ENCODE peak calls at places on chromosomes 3 and 15, in eight cellular contexts. One of them, this sample, is unnamed.

GRCh38 chr15:92410544-92410943 is 16.9 kb downstream of the ST8SIA2 start:
- DNase-seq in right atrium auricular region: no peak
- DNase-seq in hypothalamus: no peak
- DNase-seq in stimulated activated CD8-positive, alpha-beta memory T cell treated with anti-CD3 and anti-CD28 coated beads, Interleukin-4, amount 100 ng/mL, for 24 hours: no peak
- DNase-seq in T-helper 1 cell: no peak
- DNase-seq in Daoy: no peak
- DNase-seq in non-pigmented ciliary epithelial cell: no peak
- DNase-seq in AG04449: no peak
- DNase-seq in this sample: no peak

GRCh38 chr15:36591534-36592411 is 12.3 kb downstream of the CDIN1 start:
- DNase-seq in right atrium auricular region: no peak
- DNase-seq in hypothalamus: no peak
- DNase-seq in stimulated activated CD8-positive, alpha-beta memory T cell treated with anti-CD3 and anti-CD28 coated beads, Interleukin-4, amount 100 ng/mL, for 24 hours: no peak
- DNase-seq in T-helper 1 cell: no peak
- DNase-seq in Daoy: peak; percentile 50
- DNase-seq in non-pigmented ciliary epithelial cell: no peak
- DNase-seq in AG04449: no peak
- DNase-seq in this sample: peak; percentile 49

GRCh38 chr3:9179826-9180763 is 69.4 kb downstream of the SRGAP3 start:
- DNase-seq in right atrium auricular region: no peak
- DNase-seq in hypothalamus: no peak
- DNase-seq in stimulated activated CD8-positive, alpha-beta memory T cell treated with anti-CD3 and anti-CD28 coated beads, Interleukin-4, amount 100 ng/mL, for 24 hours: no peak
- DNase-seq in T-helper 1 cell: no peak
- DNase-seq in Daoy: no peak
- DNase-seq in non-pigmented ciliary epithelial cell: no peak
- DNase-seq in AG04449: no peak
- DNase-seq in this sample: no peak

GRCh38 chr3:168881804-168882203 is 781.7 kb downstream of the MECOM start:
- DNase-seq in right atrium auricular region: no peak
- DNase-seq in hypothalamus: no peak
- DNase-seq in stimulated activated CD8-positive, alpha-beta memory T cell treated with anti-CD3 and anti-CD28 coated beads, Interleukin-4, amount 100 ng/mL, for 24 hours: no peak
- DNase-seq in T-helper 1 cell: no peak
- DNase-seq in Daoy: no peak
- DNase-seq in non-pigmented ciliary epithelial cell: no peak
- DNase-seq in AG04449: no peak
- DNase-seq in this sample: no peak

GRCh38 chr3:71309342-71309741 is 274.2 kb downstream of the FOXP1 start:
- DNase-seq in right atrium auricular region: no peak
- DNase-seq in hypothalamus: no peak
- DNase-seq in stimulated activated CD8-positive, alpha-beta memory T cell treated with anti-CD3 and anti-CD28 coated beads, Interleukin-4, amount 100 ng/mL, for 24 hours: peak; percentile 37
- DNase-seq in T-helper 1 cell: no peak
- DNase-seq in Daoy: no peak
- DNase-seq in non-pigmented ciliary epithelial cell: no peak
- DNase-seq in AG04449: no peak
- DNase-seq in this sample: no peak

GRCh38 chr3:160478338-160478737 is 28.8 kb upstream of the TRIM59 start:
- DNase-seq in right atrium auricular region: no peak
- DNase-seq in hypothalamus: no peak
- DNase-seq in stimulated activated CD8-positive, alpha-beta memory T cell treated with anti-CD3 and anti-CD28 coated beads, Interleukin-4, amount 100 ng/mL, for 24 hours: no peak
- DNase-seq in T-helper 1 cell: no peak
- DNase-seq in Daoy: no peak
- DNase-seq in non-pigmented ciliary epithelial cell: peak; percentile 50
- DNase-seq in AG04449: peak; percentile 21
- DNase-seq in this sample: no peak

GRCh38 chr15:65790692-65791334 is 1.3 kb downstream of the DENND4A start:
- DNase-seq in right atrium auricular region: no peak
- DNase-seq in hypothalamus: no peak
- DNase-seq in stimulated activated CD8-positive, alpha-beta memory T cell treated with anti-CD3 and anti-CD28 coated beads, Interleukin-4, amount 100 ng/mL, for 24 hours: no peak
- DNase-seq in T-helper 1 cell: no peak
- DNase-seq in Daoy: no peak
- DNase-seq in non-pigmented ciliary epithelial cell: no peak
- DNase-seq in AG04449: no peak
- DNase-seq in this sample: no peak

GRCh38 chr3:98402507-98402906 is 12.0 kb downstream of the OR5K3 start:
- DNase-seq in right atrium auricular region: no peak
- DNase-seq in hypothalamus: no peak
- DNase-seq in stimulated activated CD8-positive, alpha-beta memory T cell treated with anti-CD3 and anti-CD28 coated beads, Interleukin-4, amount 100 ng/mL, for 24 hours: no peak
- DNase-seq in T-helper 1 cell: no peak
- DNase-seq in Daoy: no peak
- DNase-seq in non-pigmented ciliary epithelial cell: no peak
- DNase-seq in AG04449: no peak
- DNase-seq in this sample: no peak

GRCh38 chr3:122739172-122739571 is 54.5 kb downstream of the HSPBAP1 start:
- DNase-seq in right atrium auricular region: no peak
- DNase-seq in hypothalamus: no peak
- DNase-seq in stimulated activated CD8-positive, alpha-beta memory T cell treated with anti-CD3 and anti-CD28 coated beads, Interleukin-4, amount 100 ng/mL, for 24 hours: no peak
- DNase-seq in T-helper 1 cell: no peak
- DNase-seq in Daoy: no peak
- DNase-seq in non-pigmented ciliary epithelial cell: no peak
- DNase-seq in AG04449: no peak
- DNase-seq in this sample: no peak

GRCh38 chr3:66430876-66431275 is 69.9 kb downstream of the LRIG1 start:
- DNase-seq in right atrium auricular region: no peak
- DNase-seq in hypothalamus: no peak
- DNase-seq in stimulated activated CD8-positive, alpha-beta memory T cell treated with anti-CD3 and anti-CD28 coated beads, Interleukin-4, amount 100 ng/mL, for 24 hours: no peak
- DNase-seq in T-helper 1 cell: no peak
- DNase-seq in Daoy: no peak
- DNase-seq in non-pigmented ciliary epithelial cell: no peak
- DNase-seq in AG04449: no peak
- DNase-seq in this sample: no peak

GRCh38 chr3:47578119-47578630 is 490 bp downstream of the CSPG5 start:
- DNase-seq in right atrium auricular region: no peak
- DNase-seq in hypothalamus: peak; percentile 9
- DNase-seq in stimulated activated CD8-positive, alpha-beta memory T cell treated with anti-CD3 and anti-CD28 coated beads, Interleukin-4, amount 100 ng/mL, for 24 hours: peak; percentile 13
- DNase-seq in T-helper 1 cell: peak; percentile 43
- DNase-seq in Daoy: peak; percentile 37
- DNase-seq in non-pigmented ciliary epithelial cell: no peak
- DNase-seq in AG04449: no peak
- DNase-seq in this sample: no peak

GRCh38 chr3:171258316-171258715 is 201.9 kb downstream of the TNIK start:
- DNase-seq in right atrium auricular region: no peak
- DNase-seq in hypothalamus: no peak
- DNase-seq in stimulated activated CD8-positive, alpha-beta memory T cell treated with anti-CD3 and anti-CD28 coated beads, Interleukin-4, amount 100 ng/mL, for 24 hours: no peak
- DNase-seq in T-helper 1 cell: no peak
- DNase-seq in Daoy: no peak
- DNase-seq in non-pigmented ciliary epithelial cell: no peak
- DNase-seq in AG04449: no peak
- DNase-seq in this sample: no peak

GRCh38 chr3:58874248-58874741 is 175.5 kb downstream of the CFAP20DC start:
- DNase-seq in right atrium auricular region: no peak
- DNase-seq in hypothalamus: no peak
- DNase-seq in stimulated activated CD8-positive, alpha-beta memory T cell treated with anti-CD3 and anti-CD28 coated beads, Interleukin-4, amount 100 ng/mL, for 24 hours: no peak
- DNase-seq in T-helper 1 cell: no peak
- DNase-seq in Daoy: peak; percentile 2
- DNase-seq in non-pigmented ciliary epithelial cell: no peak
- DNase-seq in AG04449: no peak
- DNase-seq in this sample: no peak

GRCh38 chr15:99731336-99732267 is 1.6 kb downstream of the LYSMD4 start:
- DNase-seq in right atrium auricular region: no peak
- DNase-seq in hypothalamus: no peak
- DNase-seq in stimulated activated CD8-positive, alpha-beta memory T cell treated with anti-CD3 and anti-CD28 coated beads, Interleukin-4, amount 100 ng/mL, for 24 hours: no peak
- DNase-seq in T-helper 1 cell: no peak
- DNase-seq in Daoy: no peak
- DNase-seq in non-pigmented ciliary epithelial cell: no peak
- DNase-seq in AG04449: no peak
- DNase-seq in this sample: no peak

GRCh38 chr3:182954553-182954952 is 25.8 kb downstream of the DCUN1D1 start:
- DNase-seq in right atrium auricular region: no peak
- DNase-seq in hypothalamus: no peak
- DNase-seq in stimulated activated CD8-positive, alpha-beta memory T cell treated with anti-CD3 and anti-CD28 coated beads, Interleukin-4, amount 100 ng/mL, for 24 hours: no peak
- DNase-seq in T-helper 1 cell: no peak
- DNase-seq in Daoy: no peak
- DNase-seq in non-pigmented ciliary epithelial cell: no peak
- DNase-seq in AG04449: no peak
- DNase-seq in this sample: no peak

GRCh38 chr3:13548696-13549512 is at the start of gene FBLN2:
- DNase-seq in right atrium auricular region: no peak
- DNase-seq in hypothalamus: no peak
- DNase-seq in stimulated activated CD8-positive, alpha-beta memory T cell treated with anti-CD3 and anti-CD28 coated beads, Interleukin-4, amount 100 ng/mL, for 24 hours: no peak
- DNase-seq in T-helper 1 cell: no peak
- DNase-seq in Daoy: peak; percentile 64
- DNase-seq in non-pigmented ciliary epithelial cell: no peak
- DNase-seq in AG04449: no peak
- DNase-seq in this sample: no peak

GRCh38 chr3:123961508-123961856 is 453 bp upstream of the CCDC14 start:
- DNase-seq in right atrium auricular region: no peak
- DNase-seq in hypothalamus: no peak
- DNase-seq in stimulated activated CD8-positive, alpha-beta memory T cell treated with anti-CD3 and anti-CD28 coated beads, Interleukin-4, amount 100 ng/mL, for 24 hours: no peak
- DNase-seq in T-helper 1 cell: no peak
- DNase-seq in Daoy: no peak
- DNase-seq in non-pigmented ciliary epithelial cell: no peak
- DNase-seq in AG04449: no peak
- DNase-seq in this sample: no peak

GRCh38 chr3:16802382-16802781 is 82.4 kb upstream of the PLCL2 start:
- DNase-seq in right atrium auricular region: no peak
- DNase-seq in hypothalamus: no peak
- DNase-seq in stimulated activated CD8-positive, alpha-beta memory T cell treated with anti-CD3 and anti-CD28 coated beads, Interleukin-4, amount 100 ng/mL, for 24 hours: no peak
- DNase-seq in T-helper 1 cell: no peak
- DNase-seq in Daoy: no peak
- DNase-seq in non-pigmented ciliary epithelial cell: no peak
- DNase-seq in AG04449: no peak
- DNase-seq in this sample: no peak

GRCh38 chr3:46869440-46869839 is 6.2 kb upstream of the MYL3 start:
- DNase-seq in right atrium auricular region: no peak
- DNase-seq in hypothalamus: no peak
- DNase-seq in stimulated activated CD8-positive, alpha-beta memory T cell treated with anti-CD3 and anti-CD28 coated beads, Interleukin-4, amount 100 ng/mL, for 24 hours: no peak
- DNase-seq in T-helper 1 cell: no peak
- DNase-seq in Daoy: no peak
- DNase-seq in non-pigmented ciliary epithelial cell: no peak
- DNase-seq in AG04449: no peak
- DNase-seq in this sample: no peak

GRCh38 chr3:190239325-190239724 is 82.9 kb downstream of the CLDN1 start:
- DNase-seq in right atrium auricular region: no peak
- DNase-seq in hypothalamus: no peak
- DNase-seq in stimulated activated CD8-positive, alpha-beta memory T cell treated with anti-CD3 and anti-CD28 coated beads, Interleukin-4, amount 100 ng/mL, for 24 hours: no peak
- DNase-seq in T-helper 1 cell: no peak
- DNase-seq in Daoy: no peak
- DNase-seq in non-pigmented ciliary epithelial cell: no peak
- DNase-seq in AG04449: no peak
- DNase-seq in this sample: no peak

GRCh38 chr15:73325191-73325980 is 43.4 kb downstream of the HCN4 start:
- DNase-seq in right atrium auricular region: no peak
- DNase-seq in hypothalamus: no peak
- DNase-seq in stimulated activated CD8-positive, alpha-beta memory T cell treated with anti-CD3 and anti-CD28 coated beads, Interleukin-4, amount 100 ng/mL, for 24 hours: no peak
- DNase-seq in T-helper 1 cell: no peak
- DNase-seq in Daoy: peak; percentile 56
- DNase-seq in non-pigmented ciliary epithelial cell: no peak
- DNase-seq in AG04449: no peak
- DNase-seq in this sample: no peak

GRCh38 chr3:133130168-133130567 is 92.0 kb downstream of the TMEM108 start:
- DNase-seq in right atrium auricular region: no peak
- DNase-seq in hypothalamus: no peak
- DNase-seq in stimulated activated CD8-positive, alpha-beta memory T cell treated with anti-CD3 and anti-CD28 coated beads, Interleukin-4, amount 100 ng/mL, for 24 hours: no peak
- DNase-seq in T-helper 1 cell: no peak
- DNase-seq in Daoy: peak; percentile 17
- DNase-seq in non-pigmented ciliary epithelial cell: no peak
- DNase-seq in AG04449: no peak
- DNase-seq in this sample: no peak

This sample was measured in HS-5.